ENCODE peak calls at places on chromosomes 6 and 20, in four cellular contexts. N is fibroblast of lung, I is mesenchymal stem cell, B is GM23248. A is an unnamed sample.
A peak's percentile ranks its signal among the peaks of the same experiment; 100 is the strongest.

GRCh38 chr6:151917531-151918329 is 110.2 kb downstream of the ESR1 start:
- DNase-seq in B (peak; percentile 43), I (no peak), N (no peak), A (peak; percentile 36)

GRCh38 chr6:46170357-46171289 is at the start of gene ENPP5:
- DNase-seq in I (no peak), N (peak; percentile 12), B (peak; percentile 34), A (peak; percentile 7)

GRCh38 chr6:42199106-42199981 is 4.6 kb upstream of the GUCA1B start:
- DNase-seq in B (peak; percentile 75), I (peak; percentile 74), N (peak; percentile 77), A (peak; percentile 16)

GRCh38 chr6:118317581-118318563 is 230.2 kb upstream of the PLN start:
- DNase-seq in I (peak; percentile 75), B (peak; percentile 46), N (peak; percentile 74), A (peak; percentile 83)

GRCh38 chr20:51661609-51662178 is 106.5 kb downstream of the ATP9A start:
- DNase-seq in N (peak; percentile 28), I (peak; percentile 52), B (peak; percentile 72), A (no peak)

GRCh38 chr20:48629069-48629959 is 198.5 kb downstream of the PREX1 start:
- DNase-seq in N (no peak), B (no peak), I (no peak), A (no peak)

GRCh38 chr6:593907-594212 is 63.0 kb downstream of the HUS1B start:
- DNase-seq in I (no peak), N (no peak), B (no peak), A (no peak)

GRCh38 chr20:57987659-57988058 is 240.8 kb downstream of the ANKRD60 start:
- DNase-seq in I (no peak), B (no peak), N (no peak), A (no peak)

GRCh38 chr20:58536289-58536688 is 21.1 kb upstream of the APCDD1L start:
- DNase-seq in N (no peak), I (no peak), B (no peak), A (no peak)

GRCh38 chr6:114449659-114450058 is 106.8 kb upstream of the HS3ST5 start:
- DNase-seq in N (no peak), I (no peak), B (no peak), A (no peak)

DNA sequence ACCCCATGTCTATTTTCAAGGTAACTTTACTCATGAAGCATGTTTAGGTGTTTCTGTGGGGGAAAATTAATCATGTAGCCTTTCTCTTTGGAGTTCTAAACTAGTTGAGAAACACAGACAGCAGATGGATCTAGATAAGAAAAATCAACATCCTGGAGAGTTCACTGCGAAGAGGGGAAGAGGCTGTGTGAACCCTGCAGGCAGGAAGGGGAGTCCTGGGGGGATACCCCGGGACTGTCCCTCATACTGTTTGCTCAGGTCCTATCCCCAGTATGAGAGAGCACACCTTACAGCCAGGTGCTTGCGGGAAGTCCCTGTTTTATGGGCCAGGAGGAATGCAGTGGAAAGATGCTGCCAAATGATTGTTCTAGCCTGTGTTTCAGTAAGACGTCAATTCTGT is 32.7 kb downstream of the CHMP4B start:
- DNase-seq in I (no peak), B (no peak), N (no peak), A (no peak)
- H3K9ac ChIP-seq in I (no peak overlapping the region), B (no peak overlapping the region), N (no peak overlapping the region), A (no peak overlapping the region)

GRCh38 chr20:36463212-36464061 is 77.9 kb upstream of the MYL9 start:
- DNase-seq in N (no peak), I (peak; percentile 37), B (peak; percentile 40), A (peak; percentile 42)
- H3K9ac ChIP-seq in N (peak overlapping the region; percentile 84), I (peak overlapping the region; percentile 100), B (peak overlapping the region; percentile 90), A (peak overlapping the region; percentile 100)

DNA sequence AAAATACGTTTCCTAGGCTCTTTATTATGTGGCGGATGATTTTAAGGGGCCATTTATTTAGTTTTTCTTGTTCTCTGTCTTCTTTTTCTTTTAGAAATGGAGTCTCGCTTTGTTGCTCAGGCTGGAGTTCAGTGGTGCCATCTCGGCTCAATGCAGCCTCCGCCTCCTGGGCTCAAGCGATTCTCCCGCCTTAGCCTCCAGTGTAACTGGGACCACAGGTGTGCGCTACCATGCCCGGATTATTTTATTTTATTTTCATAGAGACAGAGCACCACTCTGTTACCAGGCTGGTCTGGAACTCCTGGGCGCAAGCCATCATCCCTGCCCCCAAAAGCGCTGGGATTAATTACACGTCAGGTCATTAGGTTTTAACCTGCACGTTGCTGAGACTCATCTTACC is 1.6 kb downstream of the MTHFD1L start:
- DNase-seq in N (no peak), I (no peak), B (no peak), A (no peak)
- H3K9ac ChIP-seq in N (peak overlapping the region; percentile 98), I (peak overlapping the region; percentile 98), B (peak overlapping the region; percentile 98), A (peak overlapping the region; percentile 95)

DNA sequence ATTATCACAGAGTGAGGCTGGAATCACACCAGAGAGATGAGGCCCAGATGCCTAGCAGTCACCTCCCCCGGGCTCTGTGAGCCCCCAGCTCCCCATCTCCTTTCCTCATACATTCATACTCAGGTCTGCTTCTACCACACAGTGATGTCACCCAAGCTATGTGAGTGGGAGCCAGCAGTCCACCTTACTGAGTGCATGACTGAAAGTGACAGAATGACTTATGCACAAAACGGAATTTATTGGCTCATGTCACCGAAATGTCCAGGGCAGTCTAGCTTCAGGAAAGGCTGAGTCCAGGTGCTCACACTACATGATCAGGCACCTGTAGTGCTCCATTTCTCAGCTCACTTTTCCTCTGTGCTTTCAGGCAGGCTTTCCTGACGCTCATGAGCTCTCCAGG is 36.7 kb upstream of the CCN6 start:
- DNase-seq in N (no peak), I (no peak), B (no peak), A (no peak)
- H3K9ac ChIP-seq in N (no peak overlapping the region), I (peak overlapping the region; percentile 50), B (peak overlapping the region; percentile 25), A (peak overlapping the region; percentile 45)

DNA sequence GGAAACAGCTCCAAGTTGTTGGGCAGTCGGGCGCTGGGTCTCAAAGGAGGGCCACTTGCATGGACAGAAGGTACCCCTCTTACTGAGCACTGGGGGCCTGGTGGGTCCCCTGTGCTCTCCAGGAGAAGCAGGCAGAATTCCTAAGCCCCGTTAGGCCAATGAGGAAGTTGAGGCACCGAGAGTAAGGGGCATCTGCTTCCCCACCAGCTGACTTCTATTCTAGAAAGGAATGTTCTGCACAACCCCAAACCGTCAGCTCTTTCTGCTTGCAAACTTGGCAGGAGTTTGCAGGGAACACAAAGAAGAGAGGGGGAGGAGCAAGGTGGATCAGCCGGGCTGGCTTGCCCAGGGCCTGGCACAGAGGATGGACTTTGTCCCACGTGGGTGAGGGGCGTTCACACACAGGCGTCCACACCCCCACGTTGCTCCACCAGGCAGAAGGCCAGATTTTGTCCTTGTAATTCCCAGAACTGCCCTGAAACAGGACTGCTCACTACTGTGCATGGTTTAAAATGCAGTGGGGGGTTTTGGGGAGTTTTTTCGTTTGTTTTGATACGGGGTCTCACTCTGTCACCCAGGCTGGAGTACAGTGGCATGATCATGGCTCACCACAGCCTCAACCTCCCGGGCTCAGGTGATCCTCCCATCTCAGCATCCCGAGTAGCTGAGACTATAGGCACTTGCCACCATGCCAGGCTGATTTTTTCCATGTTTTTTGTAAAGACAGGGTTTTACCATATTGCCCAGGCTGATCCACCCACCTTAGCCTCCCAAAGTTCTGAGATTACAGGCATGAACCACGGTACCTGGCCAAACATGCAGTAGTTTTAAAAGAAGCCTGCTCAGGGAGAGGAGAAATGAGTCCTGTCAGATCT is 93.3 kb downstream of the SNX5 start:
- DNase-seq in N (peak; percentile 93), I (no peak), B (peak; percentile 75), A (peak; percentile 89)
- H3K9ac ChIP-seq in N (no peak overlapping the region), I (peak overlapping the region; percentile 82), B (no peak overlapping the region), A (peak overlapping the region; percentile 22)

GRCh38 chr6:14375940-14376339 is 258.4 kb downstream of the CD83 start:
- DNase-seq in N (no peak), B (no peak), I (no peak), A (no peak)
- H3K9ac ChIP-seq in N (no peak overlapping the region), B (no peak overlapping the region), I (no peak overlapping the region), A (no peak overlapping the region)

A was measured in adipocyte.